ENCODE peak calls at places on chromosomes 3 and 15, in seven cellular contexts. I is stomach, O is AG10803, B is GM23338, G is lower lobe of right lung, D is fibroblast of pulmonary artery, S is psoas muscle. T is an unnamed sample.

GRCh38 chr3:167840247-167840646 is 104.7 kb downstream of the SERPINI1 start:
- DNase-seq in I (no peak), O (no peak), B (no peak), G (no peak), D (no peak), S (no peak), T (peak)

GRCh38 chr3:16183601-16184270 is 9.3 kb downstream of the GALNT15 start:
- DNase-seq in I (no peak), O (peak), B (no peak), G (no peak), D (peak), S (no peak), T (peak)

GRCh38 chr15:35047528-35047927 is 37.6 kb downstream of the NANOGP8 start:
- DNase-seq in I (no peak), O (no peak), B (no peak), G (no peak), D (no peak), S (no peak), T (no peak)

GRCh38 chr3:177657243-177657642 is 460.0 kb upstream of the TBL1XR1 start:
- DNase-seq in I (no peak), O (no peak), B (no peak), G (no peak), D (no peak), S (no peak), T (peak)

GRCh38 chr15:69014454-69014853 is at the start of gene NOX5:
- DNase-seq in I (no peak), O (peak), B (no peak), G (no peak), D (no peak), S (no peak), T (peak)

GRCh38 chr3:56826831-56827722 is 25.3 kb upstream of the ARHGEF3 start:
- DNase-seq in I (no peak), O (no peak), B (no peak), G (no peak), D (peak), S (no peak), T (peak)

GRCh38 chr15:90046289-90046688 is 45.2 kb downstream of the ZNF710 start:
- DNase-seq in I (no peak), O (no peak), B (no peak), G (no peak), D (no peak), S (peak), T (no peak)

GRCh38 chr3:14630404-14631100 is 21.0 kb upstream of the CCDC174 start:
- DNase-seq in I (no peak), O (no peak), B (no peak), G (no peak), D (no peak), S (no peak), T (no peak)

GRCh38 chr15:35007397-35007796 is 19.3 kb upstream of the ZNF770 start:
- DNase-seq in I (no peak), O (no peak), B (no peak), G (no peak), D (no peak), S (no peak), T (no peak)

GRCh38 chr3:101695779-101696372 is 9.4 kb upstream of the RPL24 start:
- DNase-seq in I (no peak), O (peak), B (peak), G (no peak), D (peak), S (no peak), T (peak)

GRCh38 chr3:110530902-110531301 is 540.7 kb upstream of the NECTIN3 start:
- DNase-seq in I (no peak), O (no peak), B (no peak), G (no peak), D (no peak), S (no peak), T (no peak)

GRCh38 chr15:65365229-65365628 is 12.6 kb downstream of the IGDCC3 start:
- DNase-seq in I (no peak), O (no peak), B (peak), G (no peak), D (no peak), S (no peak), T (no peak)

GRCh38 chr3:5384557-5384956 is 197.1 kb downstream of the EDEM1 start:
- DNase-seq in I (no peak), O (no peak), B (no peak), G (no peak), D (no peak), S (no peak), T (no peak)

GRCh38 chr15:77528290-77528967 is 104.3 kb downstream of the LINGO1 start:
- DNase-seq in I (no peak), O (no peak), B (no peak), G (peak), D (no peak), S (peak), T (no peak)

GRCh38 chr3:157094301-157094700 is 65.6 kb downstream of the CCNL1 start:
- DNase-seq in I (no peak), O (no peak), B (no peak), G (no peak), D (no peak), S (no peak), T (peak)

GRCh38 chr15:48984811-48985352 is 21.2 kb upstream of the SHC4 start:
- DNase-seq in I (no peak), O (peak), B (peak), G (no peak), D (peak), S (no peak), T (no peak)

GRCh38 chr3:12196684-12197083 is 38.0 kb upstream of the TIMP4 start:
- DNase-seq in I (no peak), O (no peak), B (no peak), G (no peak), D (no peak), S (no peak), T (no peak)

GRCh38 chr3:54955496-54955895 is 27.6 kb upstream of the LRTM1 start:
- DNase-seq in I (no peak), O (no peak), B (no peak), G (no peak), D (no peak), S (no peak), T (no peak)

GRCh38 chr15:67908756-67909155 is 68.9 kb upstream of the RNU6-1 start:
- DNase-seq in I (no peak), O (no peak), B (no peak), G (no peak), D (no peak), S (no peak), T (no peak)

GRCh38 chr3:13785351-13785750 is 94.5 kb downstream of the WNT7A start:
- DNase-seq in I (no peak), O (no peak), B (peak), G (no peak), D (no peak), S (no peak), T (no peak)

GRCh38 chr3:122635789-122636188 is 44.9 kb upstream of the PARP14 start:
- DNase-seq in I (no peak), O (peak), B (no peak), G (no peak), D (peak), S (no peak), T (peak)

GRCh38 chr3:14307953-14308352 is 94.5 kb upstream of the SLC6A6 start:
- DNase-seq in I (no peak), O (no peak), B (no peak), G (no peak), D (no peak), S (no peak), T (no peak)

GRCh38 chr15:90471769-90472168 is 58.0 kb upstream of the CRTC3 start:
- DNase-seq in I (no peak), O (no peak), B (no peak), G (no peak), D (no peak), S (no peak), T (no peak)

GRCh38 chr3:11774296-11774877 is 72.3 kb downstream of the TAMM41 start:
- DNase-seq in I (peak), O (peak), B (peak), G (no peak), D (peak), S (no peak), T (peak)

GRCh38 chr15:90501898-90502297 is 27.8 kb upstream of the CRTC3 start:
- DNase-seq in I (no peak), O (no peak), B (no peak), G (no peak), D (no peak), S (no peak), T (no peak)

GRCh38 chr15:64938192-64938591 is 26.5 kb downstream of the ANKDD1A start:
- DNase-seq in I (no peak), O (no peak), B (no peak), G (no peak), D (peak), S (no peak), T (peak)

GRCh38 chr15:42576040-42576594 is 711 bp downstream of the STARD9 start:
- DNase-seq in I (no peak), O (no peak), B (no peak), G (no peak), D (no peak), S (no peak), T (no peak)

DNA sequence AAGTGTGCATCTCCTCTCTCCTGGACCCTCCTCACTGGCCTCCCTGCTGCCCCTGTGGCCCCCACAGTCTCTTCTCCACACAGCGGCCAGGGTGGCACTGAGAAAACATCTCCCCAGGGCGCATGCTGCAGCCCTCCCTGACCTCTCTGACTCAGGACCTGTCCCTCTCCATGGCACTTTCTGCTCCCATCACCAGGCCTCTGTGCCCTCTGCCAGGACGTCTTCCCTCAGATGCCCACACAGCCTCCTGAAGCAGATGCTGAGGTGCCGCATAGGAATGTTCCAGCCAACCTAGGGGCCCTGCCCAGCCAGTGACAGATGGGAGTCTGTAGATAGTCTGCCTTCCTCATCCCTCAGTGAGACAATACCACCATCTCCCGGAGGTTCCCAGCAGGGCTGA is 8.7 kb downstream of the MYL3 start:
- DNase-seq in I (no peak), O (no peak), B (no peak), G (peak), D (no peak), S (peak), T (no peak)
- H3K4me3 ChIP-seq in I (no peak), O (no peak), B (no peak), G (no peak), D (no peak), S (no peak), T (no peak)

GRCh38 chr3:47422743-47423142 is 41.9 kb downstream of the PTPN23 start:
- DNase-seq in I (no peak), O (no peak), B (no peak), G (no peak), D (no peak), S (no peak), T (no peak)

GRCh38 chr3:47420044-47420430 is 39.2 kb downstream of the PTPN23 start:
- DNase-seq in I (no peak), O (no peak), B (no peak), G (no peak), D (no peak), S (no peak), T (no peak)

GRCh38 chr3:47420511-47421484 is 40.0 kb downstream of the PTPN23 start:
- DNase-seq in I (peak), O (peak), B (peak), G (peak), D (peak), S (peak), T (peak)

GRCh38 chr3:47423548-47424145 is 42.8 kb downstream of the PTPN23 start:
- DNase-seq in I (no peak), O (no peak), B (no peak), G (no peak), D (no peak), S (no peak), T (no peak)

GRCh38 chr3:47421741-47422649 is 41.2 kb downstream of the PTPN23 start:
- DNase-seq in I (peak), O (peak), B (no peak), G (no peak), D (peak), S (peak), T (peak)
- H3K4me3 ChIP-seq in I (no peak), O (no peak), B (no peak), G (no peak), D (no peak), S (no peak), T (no peak)

GRCh38 chr3:170485294-170485693 is 66.6 kb downstream of the CLDN11 start:
- DNase-seq in I (no peak), O (peak), B (no peak), G (no peak), D (no peak), S (no peak), T (no peak)

GRCh38 chr3:170488802-170489201 is 70.1 kb downstream of the CLDN11 start:
- DNase-seq in I (no peak), O (peak), B (no peak), G (no peak), D (peak), S (no peak), T (peak)

GRCh38 chr3:170486398-170486797 is 67.7 kb downstream of the CLDN11 start:
- DNase-seq in I (no peak), O (no peak), B (no peak), G (no peak), D (no peak), S (no peak), T (no peak)

GRCh38 chr3:170485696-170486095 is 67.0 kb downstream of the CLDN11 start:
- DNase-seq in I (no peak), O (no peak), B (no peak), G (no peak), D (no peak), S (no peak), T (no peak)

DNA sequence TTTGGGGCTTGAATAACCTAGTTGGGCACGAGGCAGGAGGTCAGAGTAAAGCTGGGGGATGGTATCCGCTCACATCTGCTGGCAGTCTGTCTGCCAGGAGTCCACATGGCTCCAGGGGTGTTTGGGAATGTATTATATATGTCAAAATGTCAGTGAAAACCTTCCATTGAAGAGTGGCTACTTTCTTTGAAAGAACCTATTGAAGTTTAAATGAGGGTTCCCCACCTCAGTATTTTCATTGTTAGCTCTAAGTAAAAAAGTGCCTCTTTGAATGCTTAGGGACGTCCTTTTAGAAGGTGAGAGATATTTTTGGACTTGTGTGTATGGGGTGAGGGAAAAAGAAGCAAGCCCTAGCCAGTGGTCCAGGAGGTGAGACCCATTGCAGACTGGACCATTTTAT is 68.4 kb downstream of the CLDN11 start:
- DNase-seq in I (no peak), O (no peak), B (no peak), G (no peak), D (no peak), S (no peak), T (no peak)
- H3K4me3 ChIP-seq in I (no peak), O (no peak), B (no peak), G (no peak), D (no peak), S (no peak), T (no peak)

DNA sequence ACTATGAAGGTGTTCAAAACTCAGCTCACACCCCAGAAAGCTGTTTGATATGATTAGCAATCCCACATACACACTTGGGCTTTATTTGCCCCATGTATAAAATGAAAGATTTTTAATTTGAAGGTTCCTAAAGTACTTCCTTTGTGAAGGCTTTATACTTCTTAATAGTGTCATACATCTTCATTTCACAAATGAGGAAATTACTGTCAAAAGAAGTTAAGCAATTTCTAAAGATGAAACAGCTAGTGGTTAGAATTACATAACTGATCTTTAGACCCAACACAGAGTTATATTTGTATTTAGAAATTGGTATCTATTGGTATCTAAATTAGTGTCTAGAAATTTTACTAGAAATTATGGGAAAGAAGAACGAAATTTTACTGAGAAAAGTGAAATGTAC is 7.1 kb downstream of the CD200R1 start:
- DNase-seq in I (no peak), O (no peak), B (no peak), G (no peak), D (no peak), S (no peak), T (no peak)
- H3K4me3 ChIP-seq in I (no peak), O (no peak), B (no peak), G (no peak), D (no peak), S (no peak), T (no peak)

GRCh38 chr3:158743664-158744566 is 11.7 kb upstream of the RARRES1 start:
- DNase-seq in I (no peak), O (no peak), B (no peak), G (no peak), D (no peak), S (no peak), T (no peak)
- H3K4me3 ChIP-seq in I (no peak), O (no peak), B (no peak), G (no peak), D (no peak), S (no peak), T (no peak)

GRCh38 chr15:95868450-95868849 is 462.1 kb upstream of the NR2F2 start:
- DNase-seq in I (no peak), O (no peak), B (no peak), G (no peak), D (no peak), S (no peak), T (no peak)
- H3K4me3 ChIP-seq in I (no peak), O (no peak), B (no peak), G (no peak), D (no peak), S (no peak), T (no peak)

GRCh38 chr3:40200754-40201316 is 108.7 kb upstream of the EIF1B start:
- DNase-seq in I (no peak), O (no peak), B (no peak), G (no peak), D (no peak), S (no peak), T (no peak)
- H3K4me3 ChIP-seq in I (no peak), O (no peak), B (no peak), G (no peak), D (no peak), S (no peak), T (no peak)

GRCh38 chr3:158109804-158110657 is at the start of gene RSRC1:
- DNase-seq in I (peak), O (peak), B (peak), G (peak), D (peak), S (peak), T (peak)

GRCh38 chr3:158108596-158108995 is 1.3 kb upstream of the RSRC1 start:
- DNase-seq in I (no peak), O (peak), B (no peak), G (no peak), D (no peak), S (no peak), T (no peak)

GRCh38 chr3:158110658-158111018 is 749 bp downstream of the RSRC1 start:
- DNase-seq in I (no peak), O (no peak), B (no peak), G (no peak), D (no peak), S (no peak), T (no peak)

GRCh38 chr3:158107508-158108095 is 1.4 kb upstream of the SHOX2 start:
- DNase-seq in I (no peak), O (no peak), B (no peak), G (no peak), D (no peak), S (no peak), T (no peak)

GRCh38 chr3:158109295-158109803 is 540 bp upstream of the RSRC1 start:
- DNase-seq in I (no peak), O (peak), B (peak), G (no peak), D (no peak), S (no peak), T (no peak)
- H3K4me3 ChIP-seq in I (peak), O (peak), B (peak), G (peak), D (peak), S (peak), T (peak)

GRCh38 chr3:108221911-108222812 is at the start of gene IFT57:
- DNase-seq in I (peak), O (peak), B (peak), G (peak), D (peak), S (peak), T (peak)

GRCh38 chr3:108221403-108221802 is 821 bp downstream of the IFT57 start:
- DNase-seq in I (no peak), O (no peak), B (no peak), G (no peak), D (no peak), S (no peak), T (no peak)

GRCh38 chr3:108219336-108219735 is 2.9 kb downstream of the IFT57 start:
- DNase-seq in I (no peak), O (no peak), B (no peak), G (no peak), D (no peak), S (no peak), T (no peak)

GRCh38 chr3:108215876-108216275 is 6.3 kb downstream of the IFT57 start:
- DNase-seq in I (no peak), O (no peak), B (no peak), G (no peak), D (no peak), S (no peak), T (no peak)

GRCh38 chr3:108218811-108219210 is 3.4 kb downstream of the IFT57 start:
- DNase-seq in I (no peak), O (peak), B (no peak), G (no peak), D (peak), S (no peak), T (no peak)
- H3K4me3 ChIP-seq in I (no peak), O (no peak), B (no peak), G (peak), D (no peak), S (no peak), T (no peak)

T was measured in epithelial cell of esophagus.